ENCODE peak calls at places on chromosomes 6 and 20, in nine cellular contexts. One of them, this sample, is unnamed.

GRCh38 chr20:10642859-10643559 is 30.8 kb downstream of the JAG1 start:
- DNase-seq in breast epithelium: no peak
- DNase-seq in AG04449: no peak
- DNase-seq in left ventricle myocardium inferior: no peak
- DNase-seq in AG04450: no peak
- DNase-seq in MM.1S: no peak
- DNase-seq in PC-3: no peak
- DNase-seq in pancreas: no peak
- DNase-seq in IMR-90: no peak
- DNase-seq in this sample: no peak

GRCh38 chr20:17637985-17638640 is 43.9 kb downstream of the RRBP1 start:
- DNase-seq in breast epithelium: no peak
- DNase-seq in AG04449: no peak
- DNase-seq in left ventricle myocardium inferior: no peak
- DNase-seq in AG04450: no peak
- DNase-seq in MM.1S: no peak
- DNase-seq in PC-3: no peak
- DNase-seq in pancreas: no peak
- DNase-seq in IMR-90: no peak
- DNase-seq in this sample: no peak

GRCh38 chr6:42185597-42185996 is 9.2 kb downstream of the GUCA1B start:
- DNase-seq in breast epithelium: no peak
- DNase-seq in AG04449: no peak
- DNase-seq in left ventricle myocardium inferior: no peak
- DNase-seq in AG04450: no peak
- DNase-seq in MM.1S: no peak
- DNase-seq in PC-3: no peak
- DNase-seq in pancreas: no peak
- DNase-seq in IMR-90: no peak
- DNase-seq in this sample: no peak

GRCh38 chr6:20936949-20937348 is 402.7 kb downstream of the CDKAL1 start:
- DNase-seq in breast epithelium: no peak
- DNase-seq in AG04449: no peak
- DNase-seq in left ventricle myocardium inferior: no peak
- DNase-seq in AG04450: no peak
- DNase-seq in MM.1S: no peak
- DNase-seq in PC-3: no peak
- DNase-seq in pancreas: no peak
- DNase-seq in IMR-90: no peak
- DNase-seq in this sample: no peak

GRCh38 chr6:139587469-139587868 is 213.0 kb upstream of the CITED2 start:
- DNase-seq in breast epithelium: no peak
- DNase-seq in AG04449: peak
- DNase-seq in left ventricle myocardium inferior: no peak
- DNase-seq in AG04450: peak
- DNase-seq in MM.1S: no peak
- DNase-seq in PC-3: peak
- DNase-seq in pancreas: no peak
- DNase-seq in IMR-90: peak
- DNase-seq in this sample: peak

GRCh38 chr20:55935448-55936221 is 69.7 kb downstream of the CBLN4 start:
- DNase-seq in breast epithelium: no peak
- DNase-seq in AG04449: no peak
- DNase-seq in left ventricle myocardium inferior: no peak
- DNase-seq in AG04450: no peak
- DNase-seq in MM.1S: no peak
- DNase-seq in PC-3: no peak
- DNase-seq in pancreas: no peak
- DNase-seq in IMR-90: no peak
- DNase-seq in this sample: no peak

GRCh38 chr6:89976141-89977020 is 82.1 kb downstream of the GJA10 start:
- DNase-seq in breast epithelium: no peak
- DNase-seq in AG04449: no peak
- DNase-seq in left ventricle myocardium inferior: no peak
- DNase-seq in AG04450: no peak
- DNase-seq in MM.1S: no peak
- DNase-seq in PC-3: no peak
- DNase-seq in pancreas: no peak
- DNase-seq in IMR-90: no peak
- DNase-seq in this sample: no peak

GRCh38 chr6:29887330-29887818 is 55.0 kb upstream of the HLA-A start:
- DNase-seq in breast epithelium: no peak
- DNase-seq in AG04449: no peak
- DNase-seq in left ventricle myocardium inferior: peak
- DNase-seq in AG04450: no peak
- DNase-seq in MM.1S: no peak
- DNase-seq in PC-3: peak
- DNase-seq in pancreas: peak
- DNase-seq in IMR-90: peak
- DNase-seq in this sample: peak

GRCh38 chr6:170063431-170063830 is 227.4 kb downstream of the DLL1 start:
- DNase-seq in breast epithelium: peak
- DNase-seq in AG04449: no peak
- DNase-seq in left ventricle myocardium inferior: no peak
- DNase-seq in AG04450: no peak
- DNase-seq in MM.1S: no peak
- DNase-seq in PC-3: no peak
- DNase-seq in pancreas: no peak
- DNase-seq in IMR-90: no peak
- DNase-seq in this sample: no peak

GRCh38 chr6:10412948-10413849 is 1.7 kb downstream of the TFAP2A start:
- DNase-seq in breast epithelium: peak
- DNase-seq in AG04449: no peak
- DNase-seq in left ventricle myocardium inferior: no peak
- DNase-seq in AG04450: no peak
- DNase-seq in MM.1S: peak
- DNase-seq in PC-3: peak
- DNase-seq in pancreas: peak
- DNase-seq in IMR-90: no peak
- DNase-seq in this sample: no peak

GRCh38 chr6:89562114-89562815 is 76.3 kb downstream of the LYRM2 start:
- DNase-seq in breast epithelium: no peak
- DNase-seq in AG04449: no peak
- DNase-seq in left ventricle myocardium inferior: no peak
- DNase-seq in AG04450: no peak
- DNase-seq in MM.1S: no peak
- DNase-seq in PC-3: no peak
- DNase-seq in pancreas: no peak
- DNase-seq in IMR-90: no peak
- DNase-seq in this sample: peak

GRCh38 chr6:156336096-156336495 is 441.1 kb upstream of the ARID1B start:
- DNase-seq in breast epithelium: no peak
- DNase-seq in AG04449: no peak
- DNase-seq in left ventricle myocardium inferior: no peak
- DNase-seq in AG04450: no peak
- DNase-seq in MM.1S: no peak
- DNase-seq in PC-3: peak
- DNase-seq in pancreas: no peak
- DNase-seq in IMR-90: no peak
- DNase-seq in this sample: no peak

GRCh38 chr6:28803337-28803709 is 120.5 kb downstream of the TRIM27 start:
- DNase-seq in breast epithelium: no peak
- DNase-seq in AG04449: no peak
- DNase-seq in left ventricle myocardium inferior: no peak
- DNase-seq in AG04450: no peak
- DNase-seq in MM.1S: no peak
- DNase-seq in PC-3: no peak
- DNase-seq in pancreas: no peak
- DNase-seq in IMR-90: no peak
- DNase-seq in this sample: no peak

GRCh38 chr6:28807682-28808280 is 116.0 kb downstream of the TRIM27 start:
- DNase-seq in breast epithelium: no peak
- DNase-seq in AG04449: no peak
- DNase-seq in left ventricle myocardium inferior: no peak
- DNase-seq in AG04450: no peak
- DNase-seq in MM.1S: no peak
- DNase-seq in PC-3: peak
- DNase-seq in pancreas: no peak
- DNase-seq in IMR-90: peak
- DNase-seq in this sample: peak

GRCh38 chr6:28808383-28808782 is 115.4 kb downstream of the TRIM27 start:
- DNase-seq in breast epithelium: no peak
- DNase-seq in AG04449: no peak
- DNase-seq in left ventricle myocardium inferior: no peak
- DNase-seq in AG04450: no peak
- DNase-seq in MM.1S: no peak
- DNase-seq in PC-3: no peak
- DNase-seq in pancreas: no peak
- DNase-seq in IMR-90: no peak
- DNase-seq in this sample: no peak

GRCh38 chr6:28802417-28803336 is 121.1 kb downstream of the TRIM27 start:
- DNase-seq in breast epithelium: no peak
- DNase-seq in AG04449: no peak
- DNase-seq in left ventricle myocardium inferior: no peak
- DNase-seq in AG04450: no peak
- DNase-seq in MM.1S: peak
- DNase-seq in PC-3: peak
- DNase-seq in pancreas: no peak
- DNase-seq in IMR-90: peak
- DNase-seq in this sample: peak
- H3K4me3 ChIP-seq in breast epithelium: no peak
- H3K4me3 ChIP-seq in AG04449: no peak
- H3K4me3 ChIP-seq in left ventricle myocardium inferior: no peak
- H3K4me3 ChIP-seq in AG04450: no peak
- H3K4me3 ChIP-seq in MM.1S: no peak
- H3K4me3 ChIP-seq in PC-3: peak
- H3K4me3 ChIP-seq in pancreas: no peak
- H3K4me3 ChIP-seq in IMR-90: no peak
- H3K4me3 ChIP-seq in this sample: no peak

DNA sequence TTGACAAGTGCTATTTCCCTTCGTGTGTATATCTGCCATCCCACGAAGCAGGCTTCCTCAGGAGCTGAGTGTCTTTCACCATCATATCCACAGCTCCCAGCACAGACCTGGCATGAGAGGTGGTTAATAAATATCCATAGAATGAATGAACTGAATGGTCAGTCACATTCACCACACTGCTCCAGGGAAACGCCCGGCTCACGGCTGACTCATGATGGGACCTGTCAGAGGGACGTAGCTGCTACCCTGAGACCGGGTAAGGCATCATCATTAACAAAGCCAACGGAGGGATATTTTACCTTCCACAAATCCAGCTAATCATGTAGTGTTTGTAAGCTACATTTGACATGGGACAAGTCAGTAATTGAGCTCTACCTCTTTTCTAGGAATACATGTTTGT is 12.5 kb downstream of the AGPAT4 start:
- DNase-seq in breast epithelium: no peak
- DNase-seq in AG04449: no peak
- DNase-seq in left ventricle myocardium inferior: no peak
- DNase-seq in AG04450: no peak
- DNase-seq in MM.1S: no peak
- DNase-seq in PC-3: peak
- DNase-seq in pancreas: no peak
- DNase-seq in IMR-90: peak
- DNase-seq in this sample: peak
- H3K4me3 ChIP-seq in breast epithelium: no peak
- H3K4me3 ChIP-seq in AG04449: no peak
- H3K4me3 ChIP-seq in left ventricle myocardium inferior: no peak
- H3K4me3 ChIP-seq in AG04450: no peak
- H3K4me3 ChIP-seq in MM.1S: no peak
- H3K4me3 ChIP-seq in PC-3: no peak
- H3K4me3 ChIP-seq in pancreas: no peak
- H3K4me3 ChIP-seq in IMR-90: no peak
- H3K4me3 ChIP-seq in this sample: no peak

DNA sequence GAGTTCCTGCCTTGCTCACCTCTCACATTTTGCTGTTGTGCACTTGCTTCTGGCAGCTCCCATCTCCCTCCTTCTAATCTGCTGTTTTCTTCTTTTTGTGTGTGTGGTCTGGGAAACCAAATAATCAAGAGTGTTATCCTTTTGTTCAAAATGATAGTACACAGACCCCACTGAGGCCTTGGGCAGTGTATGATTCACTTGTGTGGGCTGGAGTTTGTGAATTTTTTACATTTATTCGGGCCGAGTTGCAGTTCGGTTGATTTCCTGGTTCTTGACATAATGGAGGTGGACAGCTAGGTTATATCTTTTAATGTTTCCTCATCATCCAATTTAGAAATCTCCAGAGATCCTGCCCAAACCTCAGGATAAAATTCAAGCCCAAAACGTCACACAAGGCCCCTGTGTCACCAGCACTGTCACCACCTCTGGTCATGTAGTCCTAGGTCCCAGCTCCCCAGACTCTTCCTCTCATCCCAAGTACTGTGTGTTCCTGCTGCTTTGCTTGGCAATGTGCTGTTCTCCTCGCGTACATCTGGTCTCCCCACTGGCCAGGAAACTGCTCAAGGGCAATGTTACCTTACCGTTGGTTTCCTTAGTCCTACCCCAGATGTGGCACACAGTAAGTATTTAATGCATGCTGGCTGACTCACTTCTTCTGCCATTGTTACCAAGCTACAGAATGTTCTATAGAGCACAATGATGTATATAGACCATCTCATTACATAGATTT is 55.7 kb upstream of the PHACTR2 start:
- DNase-seq in breast epithelium: no peak
- DNase-seq in AG04449: no peak
- DNase-seq in left ventricle myocardium inferior: no peak
- DNase-seq in AG04450: no peak
- DNase-seq in MM.1S: no peak
- DNase-seq in PC-3: no peak
- DNase-seq in pancreas: no peak
- DNase-seq in IMR-90: peak
- DNase-seq in this sample: peak
- H3K4me3 ChIP-seq in breast epithelium: no peak
- H3K4me3 ChIP-seq in AG04449: no peak
- H3K4me3 ChIP-seq in left ventricle myocardium inferior: no peak
- H3K4me3 ChIP-seq in AG04450: no peak
- H3K4me3 ChIP-seq in MM.1S: no peak
- H3K4me3 ChIP-seq in PC-3: no peak
- H3K4me3 ChIP-seq in pancreas: no peak
- H3K4me3 ChIP-seq in IMR-90: no peak
- H3K4me3 ChIP-seq in this sample: no peak

DNA sequence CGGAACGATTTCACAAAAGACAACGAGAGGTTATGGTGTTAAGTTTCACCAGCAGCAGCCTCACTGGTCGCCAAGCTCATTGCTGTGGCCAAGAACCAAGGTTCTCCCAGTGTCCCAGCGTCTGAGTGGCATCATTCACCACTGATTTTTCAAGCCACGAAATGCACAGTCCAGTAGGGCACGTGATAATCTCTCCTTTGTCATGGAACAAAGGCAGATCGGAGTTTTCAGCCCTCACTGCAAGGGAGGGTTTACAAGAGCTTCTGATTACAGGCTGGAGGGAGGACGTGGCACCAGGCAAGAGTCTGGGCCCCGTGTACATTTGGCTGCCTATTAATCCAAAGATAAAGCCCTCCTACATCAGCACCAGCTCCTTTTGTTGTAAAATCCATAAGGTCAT is 2.0 kb downstream of the CD24 start:
- DNase-seq in breast epithelium: no peak
- DNase-seq in AG04449: no peak
- DNase-seq in left ventricle myocardium inferior: no peak
- DNase-seq in AG04450: no peak
- DNase-seq in MM.1S: no peak
- DNase-seq in PC-3: peak
- DNase-seq in pancreas: peak
- DNase-seq in IMR-90: no peak
- DNase-seq in this sample: peak
- H3K4me3 ChIP-seq in breast epithelium: peak
- H3K4me3 ChIP-seq in AG04449: no peak
- H3K4me3 ChIP-seq in left ventricle myocardium inferior: no peak
- H3K4me3 ChIP-seq in AG04450: no peak
- H3K4me3 ChIP-seq in MM.1S: no peak
- H3K4me3 ChIP-seq in PC-3: peak
- H3K4me3 ChIP-seq in pancreas: peak
- H3K4me3 ChIP-seq in IMR-90: no peak
- H3K4me3 ChIP-seq in this sample: peak